ENCODE peak calls at places on chromosomes 13 and 19, in six cellular contexts. O, W, L, H, X and M are unnamed samples.

GRCh38 chr13:23020246-23020843 is 160.4 kb upstream of the SGCG start:
- DNase-seq in W (peak; percentile 29), X (peak; percentile 49), L (peak; percentile 13), H (peak; percentile 17), O (peak; percentile 61), M (peak; percentile 72)

GRCh38 chr19:30103981-30104380 is 161.9 kb downstream of the URI1 start:
- DNase-seq in W (no peak), H (no peak), L (no peak), X (no peak), O (no peak), M (no peak)

GRCh38 chr13:72970301-72970880 is 88.4 kb upstream of the KLF5 start:
- DNase-seq in W (peak; percentile 10), L (no peak), X (no peak), O (no peak), H (no peak), M (no peak)

GRCh38 chr13:27442797-27443196 is 7.6 kb downstream of the MTIF3 start:
- DNase-seq in L (no peak), O (no peak), X (no peak), H (no peak), W (no peak), M (no peak)

GRCh38 chr13:33004454-33004853 is 11.8 kb upstream of the KL start:
- DNase-seq in L (no peak), O (no peak), X (no peak), H (no peak), W (no peak), M (peak; percentile 68)

GRCh38 chr13:49062297-49062896 is 86.7 kb downstream of the FNDC3A start:
- DNase-seq in X (no peak), W (no peak), O (no peak), H (no peak), L (no peak), M (no peak)

GRCh38 chr13:106159295-106160195 is 375.9 kb downstream of the EFNB2 start:
- DNase-seq in H (no peak), W (no peak), X (no peak), O (no peak), L (no peak), M (no peak)

GRCh38 chr19:16584825-16585801 is 12.9 kb upstream of the SLC35E1 start:
- DNase-seq in L (no peak), W (no peak), H (no peak), X (no peak), O (no peak), M (no peak)

GRCh38 chr13:113927661-113928581 is 46.0 kb downstream of the C13orf46 start:
- DNase-seq in H (no peak), O (peak; percentile 89), L (peak; percentile 98), X (peak; percentile 10), W (peak; percentile 80), M (peak; percentile 87)

GRCh38 chr19:10088949-10089554 is 2.9 kb downstream of the SHFL start:
- DNase-seq in H (no peak), X (no peak), O (no peak), L (no peak), W (no peak), M (no peak)

GRCh38 chr13:49681837-49682236 is 9.4 kb downstream of the EBPL start:
- DNase-seq in L (peak; percentile 20), W (peak; percentile 63), H (no peak), X (no peak), O (peak; percentile 39), M (peak; percentile 16)

GRCh38 chr13:97743946-97744345 is 209.5 kb upstream of the IPO5 start:
- DNase-seq in H (no peak), O (peak; percentile 9), W (no peak), X (no peak), L (peak; percentile 20), M (peak; percentile 63)

GRCh38 chr13:42656136-42656535 is 82.2 kb downstream of the TNFSF11 start:
- DNase-seq in L (no peak), W (no peak), O (no peak), X (no peak), H (no peak), M (peak; percentile 31)

GRCh38 chr13:40063278-40063698 is 407.8 kb downstream of the COG6 start:
- DNase-seq in O (no peak), X (no peak), H (no peak), L (no peak), W (no peak), M (no peak)

GRCh38 chr19:33143897-33144405 is 12.0 kb downstream of the WDR88 start:
- DNase-seq in L (peak; percentile 34), O (peak; percentile 41), X (peak; percentile 55), H (peak; percentile 77), W (peak; percentile 25), M (peak; percentile 62)
- TF ChIP-seq CTCF in L (peak; percentile 97), O (peak; percentile 98), X (peak; percentile 85), H (peak; percentile 94), W (peak; percentile 93), M (peak; percentile 91)

DNA sequence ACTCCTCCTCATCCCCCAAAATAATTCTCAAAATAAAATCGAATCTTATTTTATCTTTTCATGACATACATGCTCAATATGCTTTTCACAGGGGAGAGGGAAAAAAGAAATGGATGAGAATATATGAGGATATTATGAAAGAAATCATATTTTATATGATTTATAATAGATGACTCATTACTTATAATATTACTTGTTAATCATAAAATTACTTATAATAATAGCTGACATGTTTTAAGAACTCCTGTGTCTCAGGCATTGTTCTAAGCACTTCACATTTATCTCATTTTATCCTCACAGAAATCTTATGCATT is 3.0 kb upstream of the CEACAM3 start:
- DNase-seq in X (no peak), H (no peak), O (no peak), W (no peak), L (no peak), M (no peak)
- TF ChIP-seq CTCF in X (no peak), H (peak; percentile 13), O (no peak), W (no peak), L (no peak), M (no peak)

GRCh38 chr19:57599377-57599760 is 316 bp upstream of the ZNF530 start:
- DNase-seq in H (no peak), W (no peak), X (no peak), O (no peak), L (no peak), M (no peak)

DNA sequence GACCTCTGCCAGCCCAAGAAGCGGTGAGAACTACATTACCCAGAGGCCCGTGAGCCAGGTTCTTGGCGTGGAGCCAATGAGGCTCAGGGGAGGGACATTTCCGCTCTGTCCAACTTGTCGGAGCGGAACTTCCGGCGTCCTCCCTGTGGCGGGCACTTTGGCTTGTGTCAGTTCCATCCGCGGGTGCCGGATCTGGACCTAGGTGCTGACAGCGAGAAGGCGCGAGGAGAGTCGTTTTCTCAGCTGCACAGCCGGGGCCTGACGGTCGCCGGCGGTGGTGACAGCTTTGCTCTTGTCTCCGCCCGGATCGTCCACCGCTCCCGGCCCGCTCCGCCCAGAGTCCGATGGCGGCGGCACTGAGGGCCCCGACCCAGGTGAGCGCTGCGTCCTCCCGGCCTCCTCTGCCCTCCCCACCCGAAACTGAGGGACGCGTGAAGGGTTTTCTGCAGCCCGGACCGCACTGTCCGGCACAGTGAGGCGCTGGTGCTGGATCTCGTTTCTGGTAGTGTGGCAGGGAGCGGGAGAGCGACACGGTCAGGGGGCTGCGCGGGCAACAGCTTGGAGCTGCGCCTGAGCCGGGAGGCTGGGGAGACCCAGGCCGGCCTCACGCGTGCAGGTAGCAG is at the start of gene ZNF530:
- DNase-seq in X (peak; percentile 95), W (peak; percentile 87), L (peak; percentile 90), O (peak; percentile 90), H (peak; percentile 77), M (peak; percentile 95)
- TF ChIP-seq CTCF in X (no peak), W (no peak), L (no peak), O (no peak), H (no peak), M (no peak)

GRCh38 chr13:51202477-51203046 is 19.6 kb upstream of the FAM124A start:
- DNase-seq in O (no peak), X (no peak), L (no peak), H (no peak), W (no peak), M (no peak)

GRCh38 chr13:51207881-51208280 is 14.3 kb upstream of the FAM124A start:
- DNase-seq in O (no peak), X (no peak), W (no peak), H (no peak), L (no peak), M (no peak)

GRCh38 chr13:51201886-51202285 is 20.3 kb upstream of the FAM124A start:
- DNase-seq in O (no peak), H (no peak), X (no peak), L (no peak), W (no peak), M (no peak)
- TF ChIP-seq CTCF in O (no peak), H (no peak), X (no peak), L (no peak), W (no peak), M (no peak)

DNA sequence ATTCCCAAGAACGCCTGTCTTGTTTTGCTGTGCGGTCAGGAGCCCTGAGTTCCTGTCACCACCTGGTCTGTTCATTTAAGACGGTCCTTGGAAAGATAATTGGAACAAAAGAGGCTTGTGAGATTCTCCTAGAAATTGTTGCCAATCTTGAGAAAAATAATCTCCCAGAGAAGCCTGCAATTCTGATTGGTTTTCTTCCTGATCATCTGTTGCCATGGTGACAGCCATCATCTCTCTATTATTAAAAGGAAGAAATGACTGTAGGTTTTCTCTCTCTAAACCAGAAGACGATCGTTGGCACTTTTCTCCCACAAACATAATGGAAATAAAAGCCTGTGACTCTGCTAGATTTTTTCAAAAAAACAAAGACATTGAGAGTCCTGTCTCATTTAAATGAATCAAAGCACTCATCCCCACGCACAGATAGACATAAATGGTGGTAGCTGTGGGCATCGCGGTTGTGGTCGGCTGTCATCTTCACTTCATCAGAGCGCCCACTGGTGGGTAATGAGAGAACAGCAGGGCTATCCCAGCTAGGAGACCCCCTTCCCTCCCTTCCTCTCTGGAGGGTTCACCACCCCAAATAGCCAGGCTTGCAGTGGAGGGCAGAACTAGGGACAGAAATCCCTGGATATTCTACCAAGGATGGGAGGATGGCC is 21.7 kb upstream of the CALM3 start:
- DNase-seq in X (no peak), L (no peak), W (no peak), H (peak; percentile 47), O (no peak), M (no peak)
- TF ChIP-seq CTCF in X (no peak), L (peak; percentile 32), W (no peak), H (peak; percentile 55), O (no peak), M (peak; percentile 55)

GRCh38 chr19:5542665-5543064 is 25.1 kb downstream of the TINCR start:
- DNase-seq in O (no peak), W (no peak), X (no peak), L (no peak), H (no peak), M (no peak)

GRCh38 chr19:5545051-5545450 is 22.7 kb downstream of the TINCR start:
- DNase-seq in L (no peak), W (no peak), O (no peak), X (no peak), H (no peak), M (no peak)

GRCh38 chr19:5545984-5546383 is 21.8 kb downstream of the TINCR start:
- DNase-seq in L (no peak), O (no peak), H (no peak), X (no peak), W (no peak), M (no peak)

DNA sequence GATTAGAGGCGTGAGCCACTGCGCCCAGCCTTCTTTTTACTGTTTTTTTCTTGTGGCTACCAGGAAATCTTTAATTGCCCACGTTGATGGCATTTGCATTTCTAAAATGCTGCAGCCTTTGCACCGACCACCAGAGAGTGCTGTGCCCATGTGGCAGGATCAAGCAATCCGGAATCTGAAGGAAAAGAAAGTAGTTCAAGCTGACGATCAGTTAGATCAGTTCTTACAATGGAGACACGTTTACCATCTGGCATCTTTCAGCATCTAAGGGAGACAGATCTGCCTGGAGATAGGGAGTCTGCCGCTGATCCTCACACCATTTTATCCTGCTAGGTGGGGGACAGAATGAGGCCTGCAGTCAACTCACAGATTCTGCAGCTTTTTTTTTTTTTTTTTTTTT is 19.9 kb downstream of the TINCR start:
- DNase-seq in L (peak; percentile 36), H (no peak), O (peak; percentile 31), W (peak; percentile 46), X (no peak), M (peak; percentile 43)
- TF ChIP-seq CTCF in L (peak; percentile 48), H (peak; percentile 72), O (peak; percentile 67), W (peak; percentile 87), X (peak; percentile 30), M (peak; percentile 64)